ENCODE peak calls at places on chromosomes 6 and 20, in nine cellular contexts. R, W, Z, N, L, E, D, T and O are unnamed samples.

GRCh38 chr6:99530627-99531026 is 15.4 kb upstream of the USP45 start:
- DNase-seq in R (no peak), T (no peak), E (no peak), L (no peak), W (no peak), Z (no peak), N (no peak), D (no peak), O (no peak)

GRCh38 chr20:4840831-4841230 is 119.1 kb downstream of the PRND start:
- DNase-seq in Z (no peak), D (no peak), W (no peak), E (no peak), L (no peak), T (no peak), R (no peak), N (no peak), O (no peak)

GRCh38 chr6:29720863-29721262 is 2.4 kb upstream of the HLA-F start:
- DNase-seq in D (no peak), R (no peak), T (peak), W (no peak), E (no peak), N (peak), L (no peak), Z (no peak), O (peak)

GRCh38 chr6:19757036-19757435 is 80.1 kb upstream of the ID4 start:
- DNase-seq in N (no peak), W (peak), E (no peak), D (no peak), T (peak), L (no peak), Z (no peak), R (peak), O (no peak)

GRCh38 chr6:5580736-5581568 is 319.6 kb downstream of the FARS2 start:
- DNase-seq in W (no peak), E (no peak), D (no peak), Z (no peak), N (no peak), L (no peak), T (no peak), R (no peak), O (no peak)

GRCh38 chr6:128763599-128764300 is 119.2 kb upstream of the LAMA2 start:
- DNase-seq in E (no peak), T (no peak), W (no peak), N (no peak), R (no peak), D (no peak), Z (peak), L (no peak), O (no peak)

GRCh38 chr20:47038581-47039560 is 144.2 kb downstream of the EYA2 start:
- DNase-seq in W (peak), E (no peak), N (no peak), T (no peak), D (no peak), Z (no peak), L (no peak), R (no peak), O (no peak)

GRCh38 chr20:12252793-12253192 is 335.1 kb downstream of the BTBD3 start:
- DNase-seq in T (no peak), Z (no peak), L (no peak), N (no peak), W (no peak), R (peak), D (no peak), E (no peak), O (no peak)

GRCh38 chr6:163415176-163415619 is 680 bp downstream of the QKI start:
- DNase-seq in R (no peak), Z (no peak), L (no peak), E (peak), D (no peak), W (no peak), T (no peak), N (no peak), O (no peak)

GRCh38 chr20:46348972-46349741 is 40.9 kb upstream of the CDH22 start:
- DNase-seq in N (peak), W (peak), R (no peak), Z (no peak), T (peak), D (peak), L (no peak), E (peak), O (no peak)

GRCh38 chr6:113578691-113579090 is 278.5 kb upstream of the MARCKS start:
- DNase-seq in L (no peak), R (no peak), T (no peak), D (no peak), Z (no peak), W (no peak), N (no peak), E (no peak), O (no peak)

GRCh38 chr20:46935394-46936017 is 40.9 kb downstream of the EYA2 start:
- DNase-seq in E (no peak), W (no peak), Z (no peak), D (no peak), L (no peak), T (no peak), N (no peak), R (no peak), O (no peak)

GRCh38 chr20:53738039-53738944 is 144.7 kb upstream of the ZNF217 start:
- DNase-seq in R (peak), D (peak), Z (peak), E (peak), L (no peak), T (peak), N (no peak), W (peak), O (peak)

GRCh38 chr6:44642870-44643522 is 255.5 kb downstream of the CDC5L start:
- DNase-seq in W (peak), E (no peak), T (peak), N (no peak), L (no peak), R (peak), D (no peak), Z (peak), O (no peak)

GRCh38 chr20:45917790-45918141 is 5.8 kb upstream of the PLTP start:
- DNase-seq in W (peak), E (no peak), N (no peak), R (peak), D (no peak), L (no peak), Z (no peak), T (no peak), O (no peak)

GRCh38 chr20:48716086-48716485 is 111.7 kb downstream of the PREX1 start:
- DNase-seq in W (no peak), E (no peak), T (no peak), R (no peak), L (no peak), D (no peak), Z (no peak), N (no peak), O (no peak)

GRCh38 chr6:15504581-15505350 is 158.1 kb downstream of the DTNBP1 start:
- DNase-seq in L (no peak), N (no peak), R (peak), Z (peak), W (peak), T (peak), D (no peak), E (no peak), O (no peak)

GRCh38 chr20:51154708-51155690 is 132.1 kb upstream of the KCNG1 start:
- DNase-seq in R (no peak), E (no peak), N (no peak), W (no peak), T (no peak), Z (no peak), D (no peak), L (no peak), O (no peak)

GRCh38 chr6:169851641-169852503 is 100.5 kb downstream of the ERMARD start:
- DNase-seq in R (peak), L (no peak), T (peak), W (no peak), D (peak), Z (peak), E (no peak), N (no peak), O (no peak)

GRCh38 chr6:31103136-31103535 is 9.2 kb downstream of the C6orf15 start:
- DNase-seq in N (no peak), Z (no peak), D (no peak), W (no peak), R (no peak), T (no peak), E (no peak), L (no peak), O (no peak)

GRCh38 chr6:90008908-90009501 is 114.7 kb downstream of the GJA10 start:
- DNase-seq in Z (peak), R (peak), N (no peak), D (no peak), L (no peak), E (no peak), W (peak), T (peak), O (peak)

GRCh38 chr6:102405860-102406259 is 1012.4 kb downstream of the GRIK2 start:
- DNase-seq in T (no peak), Z (no peak), W (no peak), R (no peak), E (no peak), N (no peak), D (no peak), L (no peak), O (no peak)

GRCh38 chr20:61482901-61483300 is 230.8 kb downstream of the CDH4 start:
- DNase-seq in N (no peak), T (no peak), W (no peak), D (no peak), L (no peak), E (no peak), Z (no peak), R (no peak), O (no peak)

GRCh38 chr6:62775427-62776022 is 435.7 kb upstream of the FKBP1C start:
- DNase-seq in L (no peak), Z (peak), T (peak), R (no peak), N (peak), W (peak), E (no peak), D (peak), O (peak)

GRCh38 chr20:23340524-23340923 is 10.1 kb upstream of the NXT1 start:
- DNase-seq in E (peak), L (no peak), W (peak), N (peak), T (peak), R (peak), D (peak), Z (peak), O (no peak)

GRCh38 chr6:40960784-40961430 is 78.1 kb downstream of the UNC5CL start:
- DNase-seq in T (peak), L (no peak), W (peak), E (no peak), Z (peak), R (peak), N (no peak), D (no peak), O (no peak)

GRCh38 chr6:169905041-169905807 is 153.8 kb downstream of the ERMARD start:
- DNase-seq in T (peak), N (no peak), Z (peak), D (no peak), E (no peak), W (peak), R (peak), L (no peak), O (no peak)

GRCh38 chr20:46246527-46246926 is 61.8 kb downstream of the CDH22 start:
- DNase-seq in W (no peak), T (no peak), D (no peak), R (no peak), Z (no peak), L (no peak), N (no peak), E (no peak), O (no peak)

GRCh38 chr20:62961310-62961783 is 8.8 kb downstream of the SLC17A9 start:
- DNase-seq in Z (peak), E (peak), D (peak), N (no peak), T (no peak), R (no peak), L (no peak), W (no peak), O (no peak)

GRCh38 chr6:170459451-170459850 is 93.7 kb downstream of the PSMB1 start:
- DNase-seq in Z (peak), E (no peak), N (no peak), T (peak), L (peak), R (peak), D (no peak), W (peak), O (peak)

DNA sequence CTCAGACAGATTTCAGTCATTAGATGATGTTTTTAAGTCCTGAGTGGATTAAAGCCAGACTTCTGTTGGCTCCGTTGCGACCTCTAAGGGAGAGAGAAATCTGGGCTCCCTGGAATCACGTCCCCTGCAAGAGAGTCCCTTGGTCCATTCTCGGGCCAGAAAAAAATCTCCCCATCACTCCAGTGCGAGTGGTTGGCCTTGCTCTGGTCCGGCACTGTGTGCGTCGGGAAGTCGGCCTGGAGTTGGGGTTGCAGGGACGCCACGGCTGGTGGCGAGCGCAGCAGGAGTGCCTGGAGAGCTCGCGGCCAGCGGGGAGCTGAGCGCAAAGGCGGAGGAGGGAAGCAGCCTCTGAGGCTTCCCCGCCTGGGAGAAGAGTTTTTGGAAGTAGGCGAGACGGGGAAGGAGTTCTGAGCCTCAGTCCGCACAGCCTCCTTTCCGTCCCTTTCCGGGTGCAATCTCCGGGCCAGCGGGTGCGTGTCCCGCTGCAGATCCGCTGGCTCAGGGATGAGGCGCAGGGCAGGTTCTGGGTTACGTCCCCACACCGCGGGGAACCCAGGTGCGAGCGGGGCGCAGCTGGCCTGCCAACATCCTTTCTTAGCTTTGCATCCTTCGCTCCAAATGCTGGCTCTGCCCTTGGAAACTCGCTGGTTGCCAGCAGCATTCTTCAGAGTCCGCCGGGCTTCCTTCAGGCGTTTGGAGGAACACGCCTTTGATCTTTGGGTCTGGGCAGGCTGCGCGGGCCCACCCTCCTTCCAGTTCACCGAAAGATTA is 6.8 kb downstream of the TCF21 start:
- DNase-seq in T (no peak), D (peak), Z (no peak), E (no peak), R (peak), W (peak), N (no peak), L (no peak), O (no peak)
- TF ChIP-seq EZH2 in T (no peak), D (peak), Z (peak), E (no peak), R (no peak), W (no peak), N (peak), L (no peak), O (no peak)

DNA sequence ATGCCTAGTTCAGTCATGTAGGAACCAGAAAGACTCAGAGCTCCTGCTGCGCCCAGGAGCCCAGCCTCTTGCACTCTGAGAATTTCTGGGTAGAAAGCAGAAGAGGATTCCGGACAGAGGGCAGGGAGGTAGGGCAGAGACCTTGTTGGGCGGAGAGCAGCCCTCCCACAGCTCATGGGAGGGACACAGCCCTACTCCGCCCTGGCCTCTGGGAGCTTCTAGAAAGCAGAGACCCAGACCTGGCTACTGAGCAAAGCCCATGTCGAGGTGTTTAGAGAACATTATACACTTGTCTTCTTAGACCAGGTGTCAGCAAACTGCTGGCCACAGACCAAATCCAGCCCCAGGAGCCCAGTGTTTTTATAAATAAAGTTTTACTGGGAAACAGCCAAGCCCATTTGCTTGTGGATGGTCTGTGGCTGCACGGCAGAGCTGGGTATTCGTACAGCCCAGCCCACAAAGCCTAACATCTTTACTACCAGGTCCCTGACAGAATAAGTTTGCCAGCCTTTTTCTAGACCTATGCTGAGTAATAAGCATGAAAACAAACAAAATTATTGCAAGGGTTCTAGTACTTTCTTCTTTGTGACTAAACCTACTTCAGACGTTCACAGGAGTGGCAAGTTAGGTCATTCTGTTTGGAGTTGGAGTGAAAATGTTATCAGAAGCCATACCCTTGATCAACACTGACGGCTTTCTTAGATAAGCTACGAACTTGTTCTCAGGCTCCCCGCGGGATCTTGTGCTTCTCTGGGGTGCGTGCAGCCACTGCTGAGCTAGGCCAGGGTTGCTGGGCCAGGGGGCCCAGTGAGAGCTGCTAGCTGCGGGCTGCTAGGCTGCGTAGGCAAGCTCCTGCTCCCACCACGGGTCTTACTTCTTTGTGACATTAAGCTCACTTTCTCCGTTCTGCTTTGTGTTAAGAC is 235.1 kb upstream of the FOXQ1 start:
- DNase-seq in T (no peak), D (no peak), E (no peak), Z (no peak), N (no peak), L (no peak), R (no peak), W (no peak), O (no peak)
- H3K9ac ChIP-seq in T (no peak), D (no peak), E (no peak), Z (no peak), N (no peak), L (no peak), R (no peak), W (no peak), O (no peak)

GRCh38 chr6:127517698-127518097 is 1.4 kb downstream of the MTCL3 start:
- DNase-seq in E (no peak), L (no peak), R (no peak), Z (no peak), W (no peak), T (no peak), N (no peak), D (no peak), O (no peak)

GRCh38 chr6:127518212-127518709 is 874 bp downstream of the MTCL3 start:
- DNase-seq in L (no peak), Z (no peak), R (peak), N (no peak), T (no peak), D (peak), E (no peak), W (no peak), O (no peak)

GRCh38 chr6:127519469-127519785 is 292 bp upstream of the MTCL3 start:
- DNase-seq in Z (no peak), T (no peak), N (no peak), W (no peak), R (no peak), L (no peak), D (no peak), E (no peak), O (no peak)

GRCh38 chr6:127520061-127520460 is 926 bp upstream of the MTCL3 start:
- DNase-seq in Z (no peak), E (no peak), R (peak), W (peak), T (no peak), N (no peak), D (peak), L (no peak), O (peak)

DNA sequence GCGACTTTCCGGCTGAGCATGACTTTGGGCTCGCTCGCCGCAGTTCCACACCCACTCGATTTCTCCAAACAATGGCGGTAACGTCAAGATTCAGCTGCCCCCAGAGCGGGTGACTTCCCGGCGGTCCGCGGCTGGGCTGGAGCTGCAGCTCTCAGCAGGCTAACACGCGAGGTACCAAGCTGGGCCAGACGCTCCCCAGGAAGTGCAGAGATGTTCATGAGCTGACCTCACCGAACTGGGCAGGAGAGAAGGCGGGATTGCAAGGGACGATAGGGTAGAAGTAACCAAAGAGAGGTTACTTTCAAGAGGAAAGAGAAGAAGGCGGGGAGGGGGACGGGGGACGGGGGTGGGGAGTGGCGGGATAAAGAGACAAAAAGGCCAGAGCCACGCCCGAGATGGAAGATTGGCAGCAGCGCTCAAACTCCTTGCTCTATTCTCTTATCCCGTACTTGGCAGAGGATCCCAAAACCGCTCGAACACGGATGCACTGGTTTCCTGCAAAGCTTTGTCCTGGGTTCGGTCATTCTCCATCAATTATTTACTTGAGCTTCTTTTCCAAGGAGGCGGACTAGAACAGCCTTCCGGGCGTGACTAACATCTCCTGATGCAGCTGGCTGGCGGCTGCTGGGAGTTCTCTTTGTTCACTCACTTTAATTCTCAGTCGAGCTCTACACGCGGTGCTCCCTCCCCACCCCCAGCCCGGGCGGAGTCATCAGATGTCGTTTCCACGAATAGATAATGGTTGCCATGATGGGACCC is at the start of gene MTCL3:
- DNase-seq in D (peak), E (no peak), Z (peak), W (peak), L (no peak), T (no peak), R (peak), N (no peak), O (no peak)
- H3K4me2 ChIP-seq in D (peak), E (no peak), Z (no peak), W (peak), L (no peak), T (no peak), R (peak), N (no peak), O (no peak)

DNA sequence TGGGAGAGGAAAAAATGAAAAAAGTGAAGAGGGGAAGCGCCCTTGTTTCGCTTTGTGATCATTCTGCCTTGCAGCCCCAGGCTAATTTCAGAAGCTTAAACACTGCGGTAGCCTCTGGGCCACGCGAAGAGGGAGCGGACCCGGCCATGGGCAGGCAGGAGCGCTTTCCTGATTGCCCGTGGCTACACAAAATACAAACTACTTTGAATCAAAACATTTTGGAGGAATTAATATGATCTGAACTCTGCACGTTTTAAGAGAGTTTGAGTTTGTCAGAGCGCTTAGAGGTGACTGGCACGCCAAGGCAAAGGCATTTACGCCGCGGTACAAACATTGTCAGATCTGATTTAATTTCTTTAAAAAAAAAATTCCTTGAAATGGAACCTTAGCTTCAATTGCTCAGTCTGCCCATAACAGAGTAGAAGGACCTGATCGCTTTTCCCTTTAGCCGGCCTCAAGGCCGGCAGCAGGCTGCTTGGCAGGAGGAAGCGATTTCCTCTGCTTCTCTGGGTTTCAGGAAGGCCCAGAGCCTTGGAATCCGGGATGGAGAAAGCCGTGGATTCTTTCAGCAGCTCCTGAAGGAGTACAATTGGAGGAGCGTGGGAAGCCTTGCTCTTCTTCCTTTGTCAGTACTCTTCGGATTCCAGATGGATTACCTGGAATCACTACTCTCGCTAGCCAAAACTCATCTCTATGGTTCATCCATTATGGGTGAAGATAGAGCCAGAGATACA is 9.7 kb downstream of the TFAP2D start:
- DNase-seq in Z (no peak), W (no peak), R (no peak), T (no peak), L (no peak), D (peak), E (no peak), N (no peak), O (no peak)
- TF ChIP-seq EZH2 in Z (no peak), W (no peak), R (no peak), T (no peak), L (no peak), D (peak), E (no peak), N (no peak), O (no peak)